ENCODE peak calls at places on chromosome 1, in eight cellular contexts. One of them, this sample, is unnamed.

GRCh38 chr1:41618066-41618825 is 133.8 kb upstream of the EDN2 start:
- DNase-seq in Peyer's patch: no peak
- DNase-seq in heart left ventricle: peak; percentile 91
- DNase-seq in uterus: peak; percentile 78
- DNase-seq in A549: no peak
- DNase-seq in right lobe of liver: peak; percentile 85
- DNase-seq in body of pancreas: peak; percentile 88
- DNase-seq in adrenal gland: peak; percentile 66
- DNase-seq in this sample: peak; percentile 79

GRCh38 chr1:245060684-245061374 is 94.0 kb upstream of the KIF26B start:
- DNase-seq in Peyer's patch: peak; percentile 75
- DNase-seq in heart left ventricle: no peak
- DNase-seq in uterus: no peak
- DNase-seq in A549: peak; percentile 46
- DNase-seq in right lobe of liver: peak; percentile 91
- DNase-seq in body of pancreas: peak; percentile 84
- DNase-seq in adrenal gland: no peak
- DNase-seq in this sample: no peak

GRCh38 chr1:17200246-17200645 is 4.7 kb upstream of the PADI1 start:
- DNase-seq in Peyer's patch: no peak
- DNase-seq in heart left ventricle: no peak
- DNase-seq in uterus: no peak
- DNase-seq in A549: no peak
- DNase-seq in right lobe of liver: no peak
- DNase-seq in body of pancreas: no peak
- DNase-seq in adrenal gland: no peak
- DNase-seq in this sample: no peak

GRCh38 chr1:111656093-111657017 is 36.8 kb downstream of the RAP1A start:
- DNase-seq in Peyer's patch: no peak
- DNase-seq in heart left ventricle: no peak
- DNase-seq in uterus: no peak
- DNase-seq in A549: peak; percentile 44
- DNase-seq in right lobe of liver: no peak
- DNase-seq in body of pancreas: peak; percentile 52
- DNase-seq in adrenal gland: peak; percentile 45
- DNase-seq in this sample: peak; percentile 32

GRCh38 chr1:220135755-220136154 is 41.8 kb downstream of the IARS2 start:
- DNase-seq in Peyer's patch: no peak
- DNase-seq in heart left ventricle: no peak
- DNase-seq in uterus: no peak
- DNase-seq in A549: no peak
- DNase-seq in right lobe of liver: no peak
- DNase-seq in body of pancreas: no peak
- DNase-seq in adrenal gland: no peak
- DNase-seq in this sample: no peak

GRCh38 chr1:84770481-84770880 is 80.2 kb upstream of the SSX2IP start:
- DNase-seq in Peyer's patch: no peak
- DNase-seq in heart left ventricle: no peak
- DNase-seq in uterus: no peak
- DNase-seq in A549: no peak
- DNase-seq in right lobe of liver: no peak
- DNase-seq in body of pancreas: no peak
- DNase-seq in adrenal gland: no peak
- DNase-seq in this sample: no peak

GRCh38 chr1:32199717-32200072 is 700 bp upstream of the CCDC28B start:
- DNase-seq in Peyer's patch: no peak
- DNase-seq in heart left ventricle: peak; percentile 90
- DNase-seq in uterus: peak; percentile 51
- DNase-seq in A549: no peak
- DNase-seq in right lobe of liver: peak; percentile 70
- DNase-seq in body of pancreas: peak; percentile 87
- DNase-seq in adrenal gland: no peak
- DNase-seq in this sample: no peak

GRCh38 chr1:106952766-106953165 is 103.7 kb upstream of the PRMT6 start:
- DNase-seq in Peyer's patch: no peak
- DNase-seq in heart left ventricle: no peak
- DNase-seq in uterus: no peak
- DNase-seq in A549: no peak
- DNase-seq in right lobe of liver: no peak
- DNase-seq in body of pancreas: no peak
- DNase-seq in adrenal gland: no peak
- DNase-seq in this sample: no peak

GRCh38 chr1:203135636-203136305 is 8.2 kb downstream of the ADORA1 start:
- DNase-seq in Peyer's patch: no peak
- DNase-seq in heart left ventricle: no peak
- DNase-seq in uterus: no peak
- DNase-seq in A549: no peak
- DNase-seq in right lobe of liver: no peak
- DNase-seq in body of pancreas: peak; percentile 71
- DNase-seq in adrenal gland: no peak
- DNase-seq in this sample: no peak

GRCh38 chr1:222331765-222332164 is 216.1 kb downstream of the HHIPL2 start:
- DNase-seq in Peyer's patch: no peak
- DNase-seq in heart left ventricle: no peak
- DNase-seq in uterus: no peak
- DNase-seq in A549: no peak
- DNase-seq in right lobe of liver: no peak
- DNase-seq in body of pancreas: no peak
- DNase-seq in adrenal gland: no peak
- DNase-seq in this sample: no peak

GRCh38 chr1:56688522-56689026 is 43.5 kb downstream of the PRKAA2 start:
- DNase-seq in Peyer's patch: no peak
- DNase-seq in heart left ventricle: no peak
- DNase-seq in uterus: no peak
- DNase-seq in A549: peak; percentile 94
- DNase-seq in right lobe of liver: no peak
- DNase-seq in body of pancreas: no peak
- DNase-seq in adrenal gland: no peak
- DNase-seq in this sample: no peak

DNA sequence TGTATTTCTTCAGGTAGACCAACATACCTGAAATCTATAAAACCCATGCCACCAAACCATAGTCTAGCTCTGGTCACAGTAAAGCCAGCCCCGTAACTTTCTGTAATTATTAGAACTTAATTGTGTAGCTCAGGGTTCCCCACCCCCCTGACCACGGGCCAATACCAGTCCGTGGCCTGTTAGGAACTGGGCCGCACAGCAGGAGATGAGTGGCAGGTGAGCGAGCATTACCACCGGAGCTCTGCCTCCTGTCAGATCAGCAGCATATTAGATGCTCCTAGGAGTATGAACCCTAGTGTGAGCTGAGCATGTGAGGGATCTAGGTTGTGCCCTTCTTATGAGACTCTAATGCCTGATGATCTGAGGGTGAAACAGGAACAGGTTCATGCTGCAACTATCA is 14.6 kb downstream of the TENT5C start:
- DNase-seq in Peyer's patch: no peak
- DNase-seq in heart left ventricle: no peak
- DNase-seq in uterus: no peak
- DNase-seq in A549: no peak
- DNase-seq in right lobe of liver: no peak
- DNase-seq in body of pancreas: no peak
- DNase-seq in adrenal gland: no peak
- DNase-seq in this sample: peak; percentile 53
- H3K4me3 ChIP-seq in Peyer's patch: no peak overlapping the region
- H3K4me3 ChIP-seq in heart left ventricle: no peak overlapping the region
- H3K4me3 ChIP-seq in uterus: no peak overlapping the region
- H3K4me3 ChIP-seq in A549: no peak overlapping the region
- H3K4me3 ChIP-seq in right lobe of liver: no peak overlapping the region
- H3K4me3 ChIP-seq in body of pancreas: no peak overlapping the region
- H3K4me3 ChIP-seq in adrenal gland: no peak overlapping the region
- H3K4me3 ChIP-seq in this sample: no peak overlapping the region

GRCh38 chr1:52348704-52349301 is 17.2 kb downstream of the CC2D1B start:
- DNase-seq in Peyer's patch: no peak
- DNase-seq in heart left ventricle: peak; percentile 47
- DNase-seq in uterus: no peak
- DNase-seq in A549: peak; percentile 26
- DNase-seq in right lobe of liver: no peak
- DNase-seq in body of pancreas: no peak
- DNase-seq in adrenal gland: no peak
- DNase-seq in this sample: no peak
- TF ChIP-seq POLR2A in Peyer's patch: no peak
- TF ChIP-seq POLR2A in heart left ventricle: no peak
- TF ChIP-seq POLR2A in uterus: no peak
- TF ChIP-seq POLR2A in A549: no peak
- TF ChIP-seq POLR2A in right lobe of liver: no peak
- TF ChIP-seq POLR2A in body of pancreas: no peak
- TF ChIP-seq POLR2A in adrenal gland: no peak
- TF ChIP-seq POLR2A in this sample: no peak

GRCh38 chr1:8875216-8875861 is 3.1 kb downstream of the ENO1 start:
- DNase-seq in Peyer's patch: no peak
- DNase-seq in heart left ventricle: peak; percentile 41
- DNase-seq in uterus: no peak
- DNase-seq in A549: no peak
- DNase-seq in right lobe of liver: no peak
- DNase-seq in body of pancreas: no peak
- DNase-seq in adrenal gland: no peak
- DNase-seq in this sample: no peak

GRCh38 chr1:8873001-8873400 is 5.5 kb downstream of the ENO1 start:
- DNase-seq in Peyer's patch: no peak
- DNase-seq in heart left ventricle: no peak
- DNase-seq in uterus: no peak
- DNase-seq in A549: no peak
- DNase-seq in right lobe of liver: no peak
- DNase-seq in body of pancreas: no peak
- DNase-seq in adrenal gland: no peak
- DNase-seq in this sample: no peak

GRCh38 chr1:8871965-8872399 is 6.5 kb downstream of the ENO1 start:
- DNase-seq in Peyer's patch: no peak
- DNase-seq in heart left ventricle: no peak
- DNase-seq in uterus: no peak
- DNase-seq in A549: no peak
- DNase-seq in right lobe of liver: no peak
- DNase-seq in body of pancreas: no peak
- DNase-seq in adrenal gland: no peak
- DNase-seq in this sample: no peak

GRCh38 chr1:8874230-8875201 is 4.0 kb downstream of the ENO1 start:
- DNase-seq in Peyer's patch: no peak
- DNase-seq in heart left ventricle: no peak
- DNase-seq in uterus: no peak
- DNase-seq in A549: no peak
- DNase-seq in right lobe of liver: no peak
- DNase-seq in body of pancreas: no peak
- DNase-seq in adrenal gland: no peak
- DNase-seq in this sample: no peak

DNA sequence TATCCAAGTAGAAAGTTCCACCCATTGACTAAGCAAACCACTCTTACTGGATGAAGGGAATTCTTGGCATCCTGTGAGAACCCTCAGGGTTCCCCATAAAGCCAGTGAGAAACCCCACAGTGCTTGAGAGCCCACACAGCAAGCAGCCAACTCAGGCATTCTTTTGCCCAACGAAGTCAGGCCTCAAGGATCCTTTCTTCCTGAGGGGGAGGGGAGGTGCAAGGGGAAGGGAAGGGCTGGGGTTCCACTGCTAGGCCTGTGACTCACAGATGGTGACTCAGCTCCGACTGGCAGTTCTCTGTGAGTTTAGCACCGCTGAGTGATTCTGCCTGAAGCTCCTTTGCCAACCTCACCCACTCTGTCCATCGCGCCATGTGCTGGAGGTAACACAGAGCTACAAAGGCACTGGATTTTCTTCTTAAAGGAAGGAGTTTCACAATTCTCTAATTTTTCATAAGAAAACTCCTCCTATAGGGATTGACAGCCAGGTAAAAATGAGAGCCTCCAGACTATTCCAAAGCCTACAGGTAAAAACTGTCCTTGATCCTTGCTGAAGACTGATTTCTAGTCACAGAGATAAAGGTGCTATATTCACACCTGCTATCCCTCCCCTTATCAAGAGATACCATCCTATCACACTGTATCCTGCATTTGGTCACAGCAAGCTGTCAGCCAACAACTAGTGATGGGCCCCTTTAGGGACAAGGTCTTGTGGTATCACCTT is 4.8 kb downstream of the ENO1 start:
- DNase-seq in Peyer's patch: peak; percentile 83
- DNase-seq in heart left ventricle: peak; percentile 73
- DNase-seq in uterus: peak; percentile 68
- DNase-seq in A549: peak; percentile 93
- DNase-seq in right lobe of liver: peak; percentile 86
- DNase-seq in body of pancreas: peak; percentile 85
- DNase-seq in adrenal gland: peak; percentile 88
- DNase-seq in this sample: peak; percentile 93
- H3K4me3 ChIP-seq in Peyer's patch: no peak overlapping the region
- H3K4me3 ChIP-seq in heart left ventricle: no peak overlapping the region
- H3K4me3 ChIP-seq in uterus: no peak overlapping the region
- H3K4me3 ChIP-seq in A549: peak overlapping the region; percentile 78
- H3K4me3 ChIP-seq in right lobe of liver: no peak overlapping the region
- H3K4me3 ChIP-seq in body of pancreas: no peak overlapping the region
- H3K4me3 ChIP-seq in adrenal gland: no peak overlapping the region
- H3K4me3 ChIP-seq in this sample: no peak overlapping the region

GRCh38 chr1:26783646-26784022 is 4.1 kb upstream of the PIGV start:
- DNase-seq in Peyer's patch: no peak
- DNase-seq in heart left ventricle: no peak
- DNase-seq in uterus: no peak
- DNase-seq in A549: no peak
- DNase-seq in right lobe of liver: no peak
- DNase-seq in body of pancreas: no peak
- DNase-seq in adrenal gland: no peak
- DNase-seq in this sample: no peak
- TF ChIP-seq POLR2A in Peyer's patch: no peak
- TF ChIP-seq POLR2A in heart left ventricle: no peak
- TF ChIP-seq POLR2A in uterus: no peak
- TF ChIP-seq POLR2A in A549: no peak
- TF ChIP-seq POLR2A in right lobe of liver: no peak
- TF ChIP-seq POLR2A in body of pancreas: no peak
- TF ChIP-seq POLR2A in adrenal gland: no peak
- TF ChIP-seq POLR2A in this sample: no peak